ENCODE peak calls at places on chromosome 7, in eight cellular contexts. One of them, this sample, is unnamed.

GRCh38 chr7:133931053-133931452 is 196.1 kb upstream of the LRGUK start:
- DNase-seq in spleen: no peak
- DNase-seq in anterior cingulate cortex: no peak
- DNase-seq in GM12865: no peak
- DNase-seq in amniotic stem cell: no peak
- DNase-seq in NCI-H2081: no peak
- DNase-seq in activated CD4-positive, alpha-beta T cell treated with anti-CD3 and anti-CD28 coated beads, Interleukin-2, amount 50 U/mL, for 1 hour: no peak
- DNase-seq in cardiac muscle cell: no peak
- DNase-seq in this sample: no peak

GRCh38 chr7:137715546-137715945 is 131.2 kb downstream of the DGKI start:
- DNase-seq in spleen: no peak
- DNase-seq in anterior cingulate cortex: no peak
- DNase-seq in GM12865: no peak
- DNase-seq in amniotic stem cell: no peak
- DNase-seq in NCI-H2081: no peak
- DNase-seq in activated CD4-positive, alpha-beta T cell treated with anti-CD3 and anti-CD28 coated beads, Interleukin-2, amount 50 U/mL, for 1 hour: no peak
- DNase-seq in cardiac muscle cell: no peak
- DNase-seq in this sample: peak; percentile 77

GRCh38 chr7:64890761-64891666 is 12.1 kb upstream of the ZNF273 start:
- DNase-seq in spleen: no peak
- DNase-seq in anterior cingulate cortex: no peak
- DNase-seq in GM12865: no peak
- DNase-seq in amniotic stem cell: no peak
- DNase-seq in NCI-H2081: no peak
- DNase-seq in activated CD4-positive, alpha-beta T cell treated with anti-CD3 and anti-CD28 coated beads, Interleukin-2, amount 50 U/mL, for 1 hour: no peak
- DNase-seq in cardiac muscle cell: no peak
- DNase-seq in this sample: no peak

GRCh38 chr7:134324107-134324506 is 7.4 kb upstream of the SLC35B4 start:
- DNase-seq in spleen: no peak
- DNase-seq in anterior cingulate cortex: no peak
- DNase-seq in GM12865: no peak
- DNase-seq in amniotic stem cell: no peak
- DNase-seq in NCI-H2081: no peak
- DNase-seq in activated CD4-positive, alpha-beta T cell treated with anti-CD3 and anti-CD28 coated beads, Interleukin-2, amount 50 U/mL, for 1 hour: no peak
- DNase-seq in cardiac muscle cell: no peak
- DNase-seq in this sample: no peak

GRCh38 chr7:32952876-32953275 is 4.4 kb upstream of the FKBP9 start:
- DNase-seq in spleen: no peak
- DNase-seq in anterior cingulate cortex: no peak
- DNase-seq in GM12865: no peak
- DNase-seq in amniotic stem cell: no peak
- DNase-seq in NCI-H2081: no peak
- DNase-seq in activated CD4-positive, alpha-beta T cell treated with anti-CD3 and anti-CD28 coated beads, Interleukin-2, amount 50 U/mL, for 1 hour: no peak
- DNase-seq in cardiac muscle cell: no peak
- DNase-seq in this sample: no peak

GRCh38 chr7:103113164-103113563 is 35.7 kb downstream of the NAPEPLD start:
- DNase-seq in spleen: no peak
- DNase-seq in anterior cingulate cortex: no peak
- DNase-seq in GM12865: no peak
- DNase-seq in amniotic stem cell: peak; percentile 32
- DNase-seq in NCI-H2081: no peak
- DNase-seq in activated CD4-positive, alpha-beta T cell treated with anti-CD3 and anti-CD28 coated beads, Interleukin-2, amount 50 U/mL, for 1 hour: no peak
- DNase-seq in cardiac muscle cell: peak; percentile 96
- DNase-seq in this sample: no peak

GRCh38 chr7:107857541-107857912 is 33.5 kb upstream of the DLD start:
- DNase-seq in spleen: no peak
- DNase-seq in anterior cingulate cortex: no peak
- DNase-seq in GM12865: no peak
- DNase-seq in amniotic stem cell: no peak
- DNase-seq in NCI-H2081: no peak
- DNase-seq in activated CD4-positive, alpha-beta T cell treated with anti-CD3 and anti-CD28 coated beads, Interleukin-2, amount 50 U/mL, for 1 hour: no peak
- DNase-seq in cardiac muscle cell: peak; percentile 30
- DNase-seq in this sample: no peak

GRCh38 chr7:8143151-8143874 is 118.7 kb downstream of the ICA1 start:
- DNase-seq in spleen: no peak
- DNase-seq in anterior cingulate cortex: no peak
- DNase-seq in GM12865: peak; percentile 69
- DNase-seq in amniotic stem cell: no peak
- DNase-seq in NCI-H2081: no peak
- DNase-seq in activated CD4-positive, alpha-beta T cell treated with anti-CD3 and anti-CD28 coated beads, Interleukin-2, amount 50 U/mL, for 1 hour: no peak
- DNase-seq in cardiac muscle cell: no peak
- DNase-seq in this sample: no peak

GRCh38 chr7:158143196-158144120 is 444.2 kb downstream of the PTPRN2 start:
- DNase-seq in spleen: no peak
- DNase-seq in anterior cingulate cortex: no peak
- DNase-seq in GM12865: no peak
- DNase-seq in amniotic stem cell: no peak
- DNase-seq in NCI-H2081: no peak
- DNase-seq in activated CD4-positive, alpha-beta T cell treated with anti-CD3 and anti-CD28 coated beads, Interleukin-2, amount 50 U/mL, for 1 hour: no peak
- DNase-seq in cardiac muscle cell: no peak
- DNase-seq in this sample: no peak

GRCh38 chr7:95549818-95550529 is 46.3 kb downstream of the PDK4 start:
- DNase-seq in spleen: no peak
- DNase-seq in anterior cingulate cortex: peak; percentile 75
- DNase-seq in GM12865: no peak
- DNase-seq in amniotic stem cell: no peak
- DNase-seq in NCI-H2081: peak; percentile 47
- DNase-seq in activated CD4-positive, alpha-beta T cell treated with anti-CD3 and anti-CD28 coated beads, Interleukin-2, amount 50 U/mL, for 1 hour: no peak
- DNase-seq in cardiac muscle cell: peak; percentile 97
- DNase-seq in this sample: no peak

GRCh38 chr7:27220440-27220955 is 20.6 kb upstream of the HOXA13 start:
- DNase-seq in spleen: no peak
- DNase-seq in anterior cingulate cortex: no peak
- DNase-seq in GM12865: no peak
- DNase-seq in amniotic stem cell: no peak
- DNase-seq in NCI-H2081: no peak
- DNase-seq in activated CD4-positive, alpha-beta T cell treated with anti-CD3 and anti-CD28 coated beads, Interleukin-2, amount 50 U/mL, for 1 hour: no peak
- DNase-seq in cardiac muscle cell: no peak
- DNase-seq in this sample: no peak

GRCh38 chr7:46281071-46281470 is 360.0 kb upstream of the IGFBP3 start:
- DNase-seq in spleen: no peak
- DNase-seq in anterior cingulate cortex: no peak
- DNase-seq in GM12865: no peak
- DNase-seq in amniotic stem cell: no peak
- DNase-seq in NCI-H2081: no peak
- DNase-seq in activated CD4-positive, alpha-beta T cell treated with anti-CD3 and anti-CD28 coated beads, Interleukin-2, amount 50 U/mL, for 1 hour: no peak
- DNase-seq in cardiac muscle cell: no peak
- DNase-seq in this sample: no peak

GRCh38 chr7:50531401-50531906 is 33.8 kb downstream of the DDC start:
- DNase-seq in spleen: no peak
- DNase-seq in anterior cingulate cortex: no peak
- DNase-seq in GM12865: peak; percentile 11
- DNase-seq in amniotic stem cell: no peak
- DNase-seq in NCI-H2081: peak; percentile 94
- DNase-seq in activated CD4-positive, alpha-beta T cell treated with anti-CD3 and anti-CD28 coated beads, Interleukin-2, amount 50 U/mL, for 1 hour: no peak
- DNase-seq in cardiac muscle cell: no peak
- DNase-seq in this sample: no peak

GRCh38 chr7:80047032-80047431 is 87.6 kb upstream of the GNAI1 start:
- DNase-seq in spleen: no peak
- DNase-seq in anterior cingulate cortex: no peak
- DNase-seq in GM12865: no peak
- DNase-seq in amniotic stem cell: no peak
- DNase-seq in NCI-H2081: no peak
- DNase-seq in activated CD4-positive, alpha-beta T cell treated with anti-CD3 and anti-CD28 coated beads, Interleukin-2, amount 50 U/mL, for 1 hour: no peak
- DNase-seq in cardiac muscle cell: no peak
- DNase-seq in this sample: no peak

GRCh38 chr7:140591178-140591902 is 49.3 kb downstream of the DENND2A start:
- DNase-seq in spleen: no peak
- DNase-seq in anterior cingulate cortex: no peak
- DNase-seq in GM12865: no peak
- DNase-seq in amniotic stem cell: no peak
- DNase-seq in NCI-H2081: no peak
- DNase-seq in activated CD4-positive, alpha-beta T cell treated with anti-CD3 and anti-CD28 coated beads, Interleukin-2, amount 50 U/mL, for 1 hour: no peak
- DNase-seq in cardiac muscle cell: no peak
- DNase-seq in this sample: no peak

GRCh38 chr7:110595694-110596093 is 495.2 kb upstream of the LRRN3 start:
- DNase-seq in spleen: no peak
- DNase-seq in anterior cingulate cortex: no peak
- DNase-seq in GM12865: no peak
- DNase-seq in amniotic stem cell: no peak
- DNase-seq in NCI-H2081: no peak
- DNase-seq in activated CD4-positive, alpha-beta T cell treated with anti-CD3 and anti-CD28 coated beads, Interleukin-2, amount 50 U/mL, for 1 hour: no peak
- DNase-seq in cardiac muscle cell: no peak
- DNase-seq in this sample: no peak

GRCh38 chr7:74051193-74051592 is 23.2 kb downstream of the ELN start:
- DNase-seq in spleen: no peak
- DNase-seq in anterior cingulate cortex: no peak
- DNase-seq in GM12865: no peak
- DNase-seq in amniotic stem cell: no peak
- DNase-seq in NCI-H2081: no peak
- DNase-seq in activated CD4-positive, alpha-beta T cell treated with anti-CD3 and anti-CD28 coated beads, Interleukin-2, amount 50 U/mL, for 1 hour: no peak
- DNase-seq in cardiac muscle cell: peak; percentile 47
- DNase-seq in this sample: no peak

GRCh38 chr7:116671681-116672595 is at the start of gene MET:
- DNase-seq in spleen: peak; percentile 86
- DNase-seq in anterior cingulate cortex: peak; percentile 41
- DNase-seq in GM12865: peak; percentile 78
- DNase-seq in amniotic stem cell: peak; percentile 82
- DNase-seq in NCI-H2081: peak; percentile 82
- DNase-seq in activated CD4-positive, alpha-beta T cell treated with anti-CD3 and anti-CD28 coated beads, Interleukin-2, amount 50 U/mL, for 1 hour: no peak
- DNase-seq in cardiac muscle cell: peak; percentile 73
- DNase-seq in this sample: peak; percentile 73

GRCh38 chr7:75743455-75743859 is 4.7 kb upstream of the HIP1 start:
- DNase-seq in spleen: no peak
- DNase-seq in anterior cingulate cortex: no peak
- DNase-seq in GM12865: no peak
- DNase-seq in amniotic stem cell: no peak
- DNase-seq in NCI-H2081: no peak
- DNase-seq in activated CD4-positive, alpha-beta T cell treated with anti-CD3 and anti-CD28 coated beads, Interleukin-2, amount 50 U/mL, for 1 hour: no peak
- DNase-seq in cardiac muscle cell: peak; percentile 52
- DNase-seq in this sample: no peak

GRCh38 chr7:130131964-130132875 is 61.9 kb downstream of the KLHDC10 start:
- DNase-seq in spleen: no peak
- DNase-seq in anterior cingulate cortex: no peak
- DNase-seq in GM12865: no peak
- DNase-seq in amniotic stem cell: no peak
- DNase-seq in NCI-H2081: no peak
- DNase-seq in activated CD4-positive, alpha-beta T cell treated with anti-CD3 and anti-CD28 coated beads, Interleukin-2, amount 50 U/mL, for 1 hour: no peak
- DNase-seq in cardiac muscle cell: no peak
- DNase-seq in this sample: no peak

GRCh38 chr7:158403013-158403821 is 184.4 kb downstream of the PTPRN2 start:
- DNase-seq in spleen: no peak
- DNase-seq in anterior cingulate cortex: no peak
- DNase-seq in GM12865: no peak
- DNase-seq in amniotic stem cell: no peak
- DNase-seq in NCI-H2081: no peak
- DNase-seq in activated CD4-positive, alpha-beta T cell treated with anti-CD3 and anti-CD28 coated beads, Interleukin-2, amount 50 U/mL, for 1 hour: no peak
- DNase-seq in cardiac muscle cell: no peak
- DNase-seq in this sample: no peak

GRCh38 chr7:6612819-6613218 is 2.6 kb upstream of the ZNF853 start:
- DNase-seq in spleen: no peak
- DNase-seq in anterior cingulate cortex: no peak
- DNase-seq in GM12865: no peak
- DNase-seq in amniotic stem cell: no peak
- DNase-seq in NCI-H2081: no peak
- DNase-seq in activated CD4-positive, alpha-beta T cell treated with anti-CD3 and anti-CD28 coated beads, Interleukin-2, amount 50 U/mL, for 1 hour: no peak
- DNase-seq in cardiac muscle cell: no peak
- DNase-seq in this sample: no peak

GRCh38 chr7:88167223-88167622 is 52.6 kb downstream of the SRI start:
- DNase-seq in spleen: no peak
- DNase-seq in anterior cingulate cortex: peak; percentile 34
- DNase-seq in GM12865: no peak
- DNase-seq in amniotic stem cell: no peak
- DNase-seq in NCI-H2081: no peak
- DNase-seq in activated CD4-positive, alpha-beta T cell treated with anti-CD3 and anti-CD28 coated beads, Interleukin-2, amount 50 U/mL, for 1 hour: no peak
- DNase-seq in cardiac muscle cell: no peak
- DNase-seq in this sample: no peak

GRCh38 chr7:140322759-140323158 is 75.6 kb downstream of the SLC37A3 start:
- DNase-seq in spleen: no peak
- DNase-seq in anterior cingulate cortex: no peak
- DNase-seq in GM12865: no peak
- DNase-seq in amniotic stem cell: no peak
- DNase-seq in NCI-H2081: no peak
- DNase-seq in activated CD4-positive, alpha-beta T cell treated with anti-CD3 and anti-CD28 coated beads, Interleukin-2, amount 50 U/mL, for 1 hour: no peak
- DNase-seq in cardiac muscle cell: no peak
- DNase-seq in this sample: no peak

GRCh38 chr7:101545441-101546190 is 83.5 kb downstream of the MYL10 start:
- DNase-seq in spleen: peak; percentile 61
- DNase-seq in anterior cingulate cortex: no peak
- DNase-seq in GM12865: no peak
- DNase-seq in amniotic stem cell: no peak
- DNase-seq in NCI-H2081: no peak
- DNase-seq in activated CD4-positive, alpha-beta T cell treated with anti-CD3 and anti-CD28 coated beads, Interleukin-2, amount 50 U/mL, for 1 hour: no peak
- DNase-seq in cardiac muscle cell: no peak
- DNase-seq in this sample: no peak

GRCh38 chr7:116259156-116259555 is 48.8 kb downstream of the TES start:
- DNase-seq in spleen: no peak
- DNase-seq in anterior cingulate cortex: no peak
- DNase-seq in GM12865: no peak
- DNase-seq in amniotic stem cell: no peak
- DNase-seq in NCI-H2081: no peak
- DNase-seq in activated CD4-positive, alpha-beta T cell treated with anti-CD3 and anti-CD28 coated beads, Interleukin-2, amount 50 U/mL, for 1 hour: no peak
- DNase-seq in cardiac muscle cell: peak; percentile 14
- DNase-seq in this sample: no peak

GRCh38 chr7:2870471-2870941 is 26.4 kb upstream of the GNA12 start:
- DNase-seq in spleen: peak; percentile 90
- DNase-seq in anterior cingulate cortex: no peak
- DNase-seq in GM12865: peak; percentile 34
- DNase-seq in amniotic stem cell: no peak
- DNase-seq in NCI-H2081: no peak
- DNase-seq in activated CD4-positive, alpha-beta T cell treated with anti-CD3 and anti-CD28 coated beads, Interleukin-2, amount 50 U/mL, for 1 hour: peak; percentile 42
- DNase-seq in cardiac muscle cell: peak; percentile 84
- DNase-seq in this sample: no peak

GRCh38 chr7:25852995-25853713 is 298.8 kb upstream of the NFE2L3 start:
- DNase-seq in spleen: no peak
- DNase-seq in anterior cingulate cortex: no peak
- DNase-seq in GM12865: no peak
- DNase-seq in amniotic stem cell: no peak
- DNase-seq in NCI-H2081: no peak
- DNase-seq in activated CD4-positive, alpha-beta T cell treated with anti-CD3 and anti-CD28 coated beads, Interleukin-2, amount 50 U/mL, for 1 hour: no peak
- DNase-seq in cardiac muscle cell: no peak
- DNase-seq in this sample: no peak

GRCh38 chr7:1675673-1676549 is 5.8 kb downstream of the ELFN1 start:
- DNase-seq in spleen: peak; percentile 67
- DNase-seq in anterior cingulate cortex: no peak
- DNase-seq in GM12865: no peak
- DNase-seq in amniotic stem cell: no peak
- DNase-seq in NCI-H2081: no peak
- DNase-seq in activated CD4-positive, alpha-beta T cell treated with anti-CD3 and anti-CD28 coated beads, Interleukin-2, amount 50 U/mL, for 1 hour: no peak
- DNase-seq in cardiac muscle cell: no peak
- DNase-seq in this sample: no peak

GRCh38 chr7:114922652-114923402 is 933 bp downstream of the MDFIC start:
- DNase-seq in spleen: peak; percentile 90
- DNase-seq in anterior cingulate cortex: no peak
- DNase-seq in GM12865: peak; percentile 80
- DNase-seq in amniotic stem cell: no peak
- DNase-seq in NCI-H2081: no peak
- DNase-seq in activated CD4-positive, alpha-beta T cell treated with anti-CD3 and anti-CD28 coated beads, Interleukin-2, amount 50 U/mL, for 1 hour: peak; percentile 51
- DNase-seq in cardiac muscle cell: peak; percentile 86
- DNase-seq in this sample: peak; percentile 44

GRCh38 chr7:47045169-47045568 is 536.7 kb downstream of the TNS3 start:
- DNase-seq in spleen: no peak
- DNase-seq in anterior cingulate cortex: no peak
- DNase-seq in GM12865: no peak
- DNase-seq in amniotic stem cell: no peak
- DNase-seq in NCI-H2081: no peak
- DNase-seq in activated CD4-positive, alpha-beta T cell treated with anti-CD3 and anti-CD28 coated beads, Interleukin-2, amount 50 U/mL, for 1 hour: no peak
- DNase-seq in cardiac muscle cell: no peak
- DNase-seq in this sample: no peak

GRCh38 chr7:131067220-131067619 is 260.5 kb upstream of the MKLN1 start:
- DNase-seq in spleen: no peak
- DNase-seq in anterior cingulate cortex: peak; percentile 47
- DNase-seq in GM12865: no peak
- DNase-seq in amniotic stem cell: no peak
- DNase-seq in NCI-H2081: no peak
- DNase-seq in activated CD4-positive, alpha-beta T cell treated with anti-CD3 and anti-CD28 coated beads, Interleukin-2, amount 50 U/mL, for 1 hour: no peak
- DNase-seq in cardiac muscle cell: peak; percentile 25
- DNase-seq in this sample: no peak

GRCh38 chr7:50851451-50851850 is 68.8 kb upstream of the GRB10 start:
- DNase-seq in spleen: no peak
- DNase-seq in anterior cingulate cortex: no peak
- DNase-seq in GM12865: no peak
- DNase-seq in amniotic stem cell: no peak
- DNase-seq in NCI-H2081: no peak
- DNase-seq in activated CD4-positive, alpha-beta T cell treated with anti-CD3 and anti-CD28 coated beads, Interleukin-2, amount 50 U/mL, for 1 hour: no peak
- DNase-seq in cardiac muscle cell: peak; percentile 79
- DNase-seq in this sample: no peak

GRCh38 chr7:5413449-5413786 is 10.2 kb downstream of the TNRC18 start:
- DNase-seq in spleen: no peak
- DNase-seq in anterior cingulate cortex: no peak
- DNase-seq in GM12865: no peak
- DNase-seq in amniotic stem cell: no peak
- DNase-seq in NCI-H2081: no peak
- DNase-seq in activated CD4-positive, alpha-beta T cell treated with anti-CD3 and anti-CD28 coated beads, Interleukin-2, amount 50 U/mL, for 1 hour: no peak
- DNase-seq in cardiac muscle cell: no peak
- DNase-seq in this sample: no peak

This sample was measured in NCI-H526.